ENCODE peak calls at places on chromosomes 4 and X, in nine cellular contexts. U, Q, R, F, P, W, D, I and S are unnamed samples.

GRCh38 chr4:132759199-132759780 is 389.8 kb upstream of the PCDH10 start:
- DNase-seq in U (no peak), Q (no peak), R (no peak), F (no peak), P (no peak), W (no peak), D (no peak), I (no peak), S (no peak)

GRCh38 chr4:59455751-59456150 is 1744.4 kb upstream of the ADGRL3 start:
- DNase-seq in U (no peak), Q (no peak), R (no peak), F (peak; percentile 4), P (no peak), W (no peak), D (peak; percentile 2), I (no peak), S (no peak)

GRCh38 chr4:143617994-143618679 is 82.3 kb downstream of the FREM3 start:
- DNase-seq in U (no peak), Q (no peak), R (no peak), F (no peak), P (no peak), W (no peak), D (peak; percentile 41), I (peak; percentile 6), S (no peak)

GRCh38 chr4:88792268-88792781 is 94.7 kb upstream of the NAP1L5 start:
- DNase-seq in U (no peak), Q (no peak), R (no peak), F (peak; percentile 34), P (no peak), W (no peak), D (peak; percentile 85), I (peak; percentile 85), S (no peak)

GRCh38 chrX:29225670-29226069 is 638.4 kb downstream of the IL1RAPL1 start:
- DNase-seq in U (no peak), Q (no peak), R (no peak), F (no peak), P (no peak), W (no peak), D (no peak), I (no peak), S (no peak)

GRCh38 chr4:63430105-63430504 is 979.1 kb downstream of the TECRL start:
- DNase-seq in U (no peak), Q (no peak), R (no peak), F (no peak), P (no peak), W (no peak), D (no peak), I (no peak), S (no peak)

GRCh38 chrX:65705439-65705838 is 38.0 kb downstream of the MSN start:
- DNase-seq in U (no peak), Q (no peak), R (no peak), F (no peak), P (no peak), W (no peak), D (no peak), I (no peak), S (no peak)

GRCh38 chrX:79708581-79708980 is 306.0 kb upstream of the TBX22 start:
- DNase-seq in U (no peak), Q (no peak), R (no peak), F (no peak), P (no peak), W (no peak), D (no peak), I (no peak), S (no peak)

GRCh38 chrX:50812995-50813842 is 775 bp downstream of the SHROOM4 start:
- DNase-seq in U (peak; percentile 39), Q (peak; percentile 69), R (no peak), F (peak; percentile 52), P (peak; percentile 25), W (peak; percentile 59), D (peak; percentile 38), I (peak; percentile 16), S (no peak)

GRCh38 chr4:82748176-82748575 is 50.4 kb downstream of the SCD5 start:
- DNase-seq in U (no peak), Q (no peak), R (no peak), F (no peak), P (no peak), W (no peak), D (no peak), I (no peak), S (no peak)

GRCh38 chrX:140817943-140818342 is 108.4 kb downstream of the LINC00632 start:
- DNase-seq in U (peak; percentile 19), Q (no peak), R (peak; percentile 58), F (peak; percentile 45), P (no peak), W (no peak), D (peak; percentile 41), I (peak; percentile 45), S (peak; percentile 48)

GRCh38 chrX:19810809-19811208 is 76.6 kb downstream of the SH3KBP1 start:
- DNase-seq in U (no peak), Q (no peak), R (no peak), F (no peak), P (no peak), W (no peak), D (peak; percentile 75), I (peak; percentile 37), S (no peak)

GRCh38 chrX:1486177-1486576 is 33.5 kb upstream of the ASMTL start:
- DNase-seq in U (no peak), Q (peak; percentile 19), R (no peak), F (no peak), P (no peak), W (peak; percentile 5), D (no peak), I (no peak), S (no peak)

GRCh38 chr4:3470244-3471097 is 7.4 kb downstream of the DOK7 start:
- DNase-seq in U (no peak), Q (no peak), R (no peak), F (no peak), P (peak; percentile 32), W (no peak), D (peak; percentile 22), I (no peak), S (no peak)

GRCh38 chr4:10655968-10656367 is 28.6 kb downstream of the CLNK start:
- DNase-seq in U (no peak), Q (no peak), R (no peak), F (no peak), P (no peak), W (no peak), D (peak; percentile 82), I (peak; percentile 68), S (no peak)

GRCh38 chr4:124955476-124955875 is 242.9 kb upstream of the ANKRD50 start:
- DNase-seq in U (no peak), Q (no peak), R (no peak), F (no peak), P (no peak), W (no peak), D (no peak), I (no peak), S (no peak)

GRCh38 chrX:16885628-16886027 is 15.5 kb upstream of the RBBP7 start:
- DNase-seq in U (no peak), Q (no peak), R (peak; percentile 74), F (no peak), P (no peak), W (no peak), D (no peak), I (no peak), S (no peak)

GRCh38 chrX:16883487-16883804 is 13.3 kb upstream of the RBBP7 start:
- DNase-seq in U (no peak), Q (no peak), R (no peak), F (no peak), P (no peak), W (no peak), D (no peak), I (no peak), S (no peak)

GRCh38 chrX:16882188-16882587 is 12.0 kb upstream of the RBBP7 start:
- DNase-seq in U (peak; percentile 34), Q (no peak), R (peak; percentile 67), F (peak; percentile 47), P (peak; percentile 57), W (no peak), D (no peak), I (peak; percentile 27), S (no peak)

DNA sequence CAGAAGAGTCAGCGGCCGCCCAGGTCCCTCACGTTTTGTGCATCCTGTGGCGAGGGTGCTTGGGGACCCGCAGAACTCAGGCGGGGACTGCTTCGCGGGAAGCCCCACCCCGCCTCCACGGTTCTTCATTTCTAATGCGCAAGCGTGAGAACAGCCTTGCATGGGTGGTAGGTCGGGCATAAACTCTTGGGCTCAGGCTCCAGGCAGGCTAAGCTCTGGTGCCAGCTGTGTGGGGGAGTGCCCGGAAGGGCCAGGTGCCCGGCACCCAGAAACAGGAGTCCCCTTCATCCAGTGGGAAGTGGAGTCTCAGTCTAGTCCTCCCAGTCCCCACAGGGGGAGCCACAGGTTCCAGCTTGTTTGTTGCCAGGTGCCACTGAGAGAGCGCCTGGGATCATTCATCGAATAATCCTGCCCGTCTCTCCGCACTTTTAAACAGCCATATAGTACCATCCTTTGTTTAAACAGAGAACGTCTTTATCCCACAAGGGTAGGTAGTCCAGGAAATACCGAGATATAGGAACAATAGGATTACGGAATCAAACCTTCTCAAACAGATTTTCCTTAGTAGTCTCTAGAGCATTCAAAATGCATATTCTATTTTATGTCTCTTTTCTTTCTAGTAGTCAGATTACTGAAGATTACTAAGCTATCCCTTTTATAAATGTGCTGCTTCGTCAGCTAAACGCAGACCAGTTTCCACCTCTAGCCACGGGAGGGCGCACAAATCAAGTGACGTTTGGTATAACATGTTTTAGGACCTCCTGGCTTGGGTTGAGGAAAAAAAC is 12.7 kb upstream of the RBBP7 start:
- DNase-seq in U (peak; percentile 70), Q (peak; percentile 79), R (peak; percentile 80), F (peak; percentile 85), P (peak; percentile 77), W (peak; percentile 77), D (peak; percentile 69), I (peak; percentile 74), S (peak; percentile 54)
- H3K4me3 ChIP-seq in U (peak overlapping the region; percentile 51), Q (peak overlapping the region; percentile 41), R (peak overlapping the region; percentile 58), F (peak overlapping the region; percentile 23), P (peak overlapping the region; percentile 34), W (peak overlapping the region; percentile 51), D (peak overlapping the region; percentile 52), I (peak overlapping the region; percentile 62), S (peak overlapping the region; percentile 56)

GRCh38 chr4:118843237-118843636 is 7.3 kb upstream of the SEC24D start:
- DNase-seq in U (no peak), Q (no peak), R (no peak), F (no peak), P (no peak), W (no peak), D (no peak), I (no peak), S (no peak)
- H3K4me3 ChIP-seq in U (no peak overlapping the region), Q (no peak overlapping the region), R (no peak overlapping the region), F (no peak overlapping the region), P (no peak overlapping the region), W (no peak overlapping the region), D (no peak overlapping the region), I (no peak overlapping the region), S (no peak overlapping the region)

DNA sequence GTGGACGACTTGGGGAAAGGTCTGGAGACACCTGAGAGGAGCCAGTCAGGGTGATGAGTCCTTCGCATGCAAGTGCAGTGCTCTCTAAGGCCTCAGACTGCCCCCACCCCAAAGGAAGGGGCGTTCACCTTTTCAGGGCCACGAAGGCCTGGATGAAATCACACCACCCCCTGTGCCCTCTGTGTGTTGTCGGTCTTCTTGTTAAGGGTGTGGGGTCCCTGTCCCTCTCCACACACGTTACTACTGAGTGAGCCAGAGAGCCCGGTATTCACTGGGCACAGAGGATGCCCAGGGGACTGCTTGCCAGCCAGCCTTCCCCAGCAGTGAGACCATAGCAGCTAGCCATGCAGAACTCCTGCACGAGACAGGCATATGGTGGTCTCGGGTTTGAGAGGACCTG is 72.0 kb downstream of the MTMR1 start:
- DNase-seq in U (no peak), Q (no peak), R (no peak), F (no peak), P (no peak), W (no peak), D (no peak), I (no peak), S (no peak)
- H3K4me3 ChIP-seq in U (no peak overlapping the region), Q (no peak overlapping the region), R (no peak overlapping the region), F (no peak overlapping the region), P (no peak overlapping the region), W (no peak overlapping the region), D (no peak overlapping the region), I (no peak overlapping the region), S (no peak overlapping the region)

GRCh38 chr4:84493092-84493850 is 5.8 kb downstream of the NKX6-1 start:
- DNase-seq in U (peak; percentile 49), Q (no peak), R (no peak), F (peak; percentile 58), P (peak; percentile 21), W (no peak), D (peak; percentile 12), I (peak; percentile 18), S (no peak)
- H3K4me3 ChIP-seq in U (no peak overlapping the region), Q (no peak overlapping the region), R (no peak overlapping the region), F (no peak overlapping the region), P (no peak overlapping the region), W (peak overlapping the region; percentile 6), D (no peak overlapping the region), I (no peak overlapping the region), S (no peak overlapping the region)